ENCODE peak calls at places on chromosomes 11 and 22, in nine cellular contexts. X is psoas muscle, L is tibial nerve, S is K562, G is heart right ventricle, D is stomach, K is fibroblast of lung, W is adrenal gland, U is transverse colon. H is an unnamed sample.

GRCh38 chr11:112103446-112103845 is 16.8 kb downstream of the SDHD start:
- DNase-seq in X (no peak), L (no peak), S (no peak), G (no peak), D (no peak), K (no peak), W (no peak), U (no peak), H (no peak)

GRCh38 chr11:85762226-85762625 is 48.7 kb downstream of the SYTL2 start:
- DNase-seq in X (no peak), L (no peak), S (no peak), G (no peak), D (no peak), K (no peak), W (no peak), U (no peak), H (no peak)

GRCh38 chr11:61384271-61385242 is 7.8 kb upstream of the TMEM216 start:
- DNase-seq in X (no peak), L (no peak), S (peak; percentile 82), G (no peak), D (no peak), K (peak; percentile 48), W (peak; percentile 63), U (no peak), H (no peak)

GRCh38 chr11:14499178-14499559 is 442 bp downstream of the COPB1 start:
- DNase-seq in X (no peak), L (no peak), S (peak; percentile 53), G (peak; percentile 49), D (peak; percentile 42), K (peak; percentile 21), W (no peak), U (peak; percentile 53), H (no peak)

GRCh38 chr22:30485362-30485988 is 13.7 kb upstream of the SEC14L3 start:
- DNase-seq in X (peak; percentile 65), L (peak; percentile 30), S (peak; percentile 77), G (peak; percentile 44), D (peak; percentile 74), K (peak; percentile 48), W (peak; percentile 60), U (peak; percentile 72), H (no peak)

GRCh38 chr11:60363542-60364525 is 14.5 kb upstream of the MS4A7 start:
- DNase-seq in X (no peak), L (peak; percentile 79), S (peak; percentile 63), G (peak; percentile 50), D (peak; percentile 71), K (peak; percentile 40), W (peak; percentile 52), U (peak; percentile 76), H (no peak)

GRCh38 chr11:34147581-34147980 is 42.2 kb downstream of the NAT10 start:
- DNase-seq in X (no peak), L (no peak), S (no peak), G (no peak), D (no peak), K (no peak), W (no peak), U (no peak), H (no peak)

GRCh38 chr22:41302016-41302767 is 867 bp downstream of the ZC3H7B start:
- DNase-seq in X (no peak), L (no peak), S (no peak), G (no peak), D (no peak), K (no peak), W (no peak), U (no peak), H (no peak)

GRCh38 chr11:116055064-116055463 is 550.8 kb upstream of the CADM1 start:
- DNase-seq in X (no peak), L (no peak), S (no peak), G (no peak), D (no peak), K (no peak), W (no peak), U (no peak), H (no peak)

GRCh38 chr11:118224512-118225180 is at the start of gene JAML:
- DNase-seq in X (no peak), L (no peak), S (no peak), G (no peak), D (peak; percentile 29), K (no peak), W (no peak), U (peak; percentile 60), H (no peak)

GRCh38 chr11:108985611-108986279 is 320.9 kb downstream of the DDX10 start:
- DNase-seq in X (no peak), L (no peak), S (no peak), G (no peak), D (no peak), K (peak; percentile 76), W (no peak), U (no peak), H (no peak)

GRCh38 chr11:93740031-93740801 is 1.1 kb downstream of the TAF1D start:
- DNase-seq in X (no peak), L (no peak), S (peak; percentile 54), G (no peak), D (no peak), K (peak; percentile 31), W (no peak), U (peak; percentile 19), H (no peak)

GRCh38 chr11:30533445-30533947 is 52.7 kb downstream of the MPPED2 start:
- DNase-seq in X (no peak), L (no peak), S (no peak), G (no peak), D (no peak), K (no peak), W (no peak), U (no peak), H (no peak)

GRCh38 chr22:25051073-25051472 is 98.6 kb downstream of the KIAA1671 start:
- DNase-seq in X (no peak), L (no peak), S (no peak), G (no peak), D (no peak), K (no peak), W (no peak), U (no peak), H (no peak)
- TF ChIP-seq CTCF in X (peak; percentile 10), L (no peak), S (peak; percentile 30), G (peak; percentile 25), D (no peak), K (peak; percentile 3), W (peak; percentile 35), U (peak; percentile 28), H (no peak)

GRCh38 chr11:119373059-119373875 is 8.2 kb downstream of the USP2 start:
- DNase-seq in X (no peak), L (no peak), S (no peak), G (no peak), D (no peak), K (no peak), W (peak; percentile 25), U (no peak), H (no peak)

GRCh38 chr11:119376197-119376847 is 5.2 kb downstream of the USP2 start:
- DNase-seq in X (peak; percentile 86), L (peak; percentile 4), S (no peak), G (no peak), D (peak; percentile 84), K (peak; percentile 36), W (peak; percentile 62), U (no peak), H (no peak)

GRCh38 chr11:119375629-119376196 is 5.8 kb downstream of the USP2 start:
- DNase-seq in X (peak; percentile 95), L (peak; percentile 66), S (peak; percentile 59), G (peak; percentile 87), D (no peak), K (peak; percentile 95), W (peak; percentile 92), U (peak; percentile 55), H (peak; percentile 38)

GRCh38 chr11:119373917-119374631 is 7.4 kb downstream of the USP2 start:
- DNase-seq in X (peak; percentile 84), L (peak; percentile 83), S (peak; percentile 77), G (peak; percentile 78), D (peak; percentile 83), K (peak; percentile 86), W (peak; percentile 74), U (peak; percentile 84), H (no peak)

DNA sequence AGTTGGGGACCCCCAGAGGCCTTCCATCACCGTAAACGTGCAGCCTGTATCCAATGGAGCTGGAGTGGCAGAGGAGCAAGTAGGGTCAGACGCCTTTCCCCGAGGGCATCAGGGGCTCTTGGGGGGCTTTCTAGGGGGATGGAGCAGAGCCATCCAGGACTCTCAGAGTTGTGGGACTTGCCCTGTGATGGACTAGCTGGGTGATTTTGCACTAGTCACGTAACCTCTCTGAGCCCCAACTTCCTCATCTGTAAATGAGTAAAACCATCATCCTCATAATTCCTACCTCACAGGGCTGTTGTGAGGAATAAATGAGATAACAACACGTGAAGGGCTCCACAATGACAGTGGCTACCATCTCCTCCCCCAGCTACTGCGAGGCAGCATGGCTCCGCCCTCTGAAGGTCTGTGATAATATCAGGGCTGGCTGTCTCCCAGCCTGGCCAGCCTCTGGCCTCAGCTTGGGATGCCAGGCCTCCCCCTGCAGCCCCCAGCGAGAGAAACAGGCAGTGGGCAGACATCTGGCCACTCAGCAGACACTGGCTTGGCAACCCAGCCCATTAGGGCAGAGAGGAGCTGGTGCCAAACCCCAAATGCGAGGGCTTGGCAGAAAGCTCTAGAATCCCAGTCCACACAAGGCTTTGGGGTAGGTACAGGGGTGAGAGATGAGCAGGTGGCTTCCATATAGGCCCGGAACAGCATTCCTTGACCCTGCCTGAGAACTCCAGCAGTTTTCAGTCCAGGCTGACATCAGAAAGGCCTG is 6.7 kb downstream of the USP2 start:
- DNase-seq in X (peak; percentile 73), L (no peak), S (peak; percentile 85), G (no peak), D (no peak), K (no peak), W (peak; percentile 75), U (no peak), H (no peak)
- H3K4me1 ChIP-seq in X (peaks cover 75% of the 10 kb centered on the region), L (no peaks in the 10 kb centered on the region), S (peaks cover 77% of the 10 kb centered on the region), G (peaks cover 76% of the 10 kb centered on the region), D (peaks cover 43% of the 10 kb centered on the region), K (peaks cover 32% of the 10 kb centered on the region), W (peaks cover 37% of the 10 kb centered on the region), U (peaks cover 21% of the 10 kb centered on the region), H (peaks cover 7% of the 10 kb centered on the region)

DNA sequence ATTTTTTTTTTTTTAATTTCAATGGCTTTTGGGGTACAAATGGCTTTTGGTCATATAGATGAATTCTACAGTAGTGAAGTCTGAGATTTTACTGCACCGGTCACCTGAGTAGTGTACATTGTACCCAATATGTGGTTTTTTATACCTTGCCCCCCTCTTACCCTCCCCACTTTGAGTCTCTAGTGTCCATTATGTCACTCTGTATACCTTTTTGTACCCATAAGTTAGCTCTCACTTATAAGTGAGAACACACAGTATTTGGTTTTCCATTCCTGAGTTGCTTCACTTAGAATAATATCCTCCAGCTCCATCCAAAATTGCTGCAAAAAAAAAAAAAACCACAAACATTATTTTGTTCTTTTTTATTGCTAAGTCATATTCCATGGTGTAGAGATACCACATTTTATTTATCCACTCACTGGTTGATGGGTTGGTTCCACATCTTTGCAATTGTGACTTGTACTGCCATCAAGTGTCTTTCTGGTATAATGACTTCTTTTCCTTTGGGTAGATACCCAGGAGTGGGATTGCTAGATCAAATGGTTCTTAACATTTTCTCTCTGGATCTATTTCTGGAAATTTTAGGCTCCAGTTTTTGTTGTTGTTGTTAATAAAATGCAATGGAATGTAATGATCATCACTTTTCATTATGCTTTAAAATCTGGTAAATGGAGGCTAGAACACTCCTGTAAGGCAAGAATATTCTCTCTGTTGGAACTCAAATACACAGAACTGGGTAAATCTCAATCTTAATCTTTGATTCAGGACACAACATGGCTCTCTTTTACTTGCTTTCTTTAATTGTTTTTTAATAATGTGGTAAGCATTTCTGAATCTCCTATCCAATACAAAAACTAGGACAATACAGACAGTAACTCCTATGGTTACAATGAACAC is 10.3 kb downstream of the NEAT1 start:
- DNase-seq in X (no peak), L (no peak), S (peak; percentile 62), G (no peak), D (no peak), K (peak; percentile 68), W (no peak), U (peak; percentile 3), H (no peak)
- TF ChIP-seq CTCF in X (peak; percentile 22), L (no peak), S (peak; percentile 61), G (peak; percentile 32), D (no peak), K (no peak), W (peak; percentile 26), U (peak; percentile 31), H (peak; percentile 13)

GRCh38 chr11:65404638-65405339 is 17.8 kb upstream of the NEAT1 start:
- DNase-seq in X (no peak), L (no peak), S (no peak), G (peak; percentile 55), D (no peak), K (no peak), W (no peak), U (no peak), H (no peak)
- H3K4me1 ChIP-seq in X (no peaks in the 10 kb centered on the region), L (no peaks in the 10 kb centered on the region), S (peaks cover 41% of the 10 kb centered on the region), G (peaks cover 16% of the 10 kb centered on the region), D (no peaks in the 10 kb centered on the region), K (no peaks in the 10 kb centered on the region), W (no peaks in the 10 kb centered on the region), U (peaks cover 32% of the 10 kb centered on the region), H (no peaks in the 10 kb centered on the region)